ENCODE peak calls at places on chromosome 6, in seven cellular contexts. X is ovary, L is progenitor cell of endocrine pancreas, P is dorsolateral prefrontal cortex, U is HFFc6, V is pancreas, K is tibial artery. M is an unnamed sample.

GRCh38 chr6:36246511-36247268 is 23.2 kb upstream of the PNPLA1 start:
- DNase-seq in V (no peak), X (no peak), P (no peak), U (no peak), L (no peak), K (no peak), M (no peak)

GRCh38 chr6:3247255-3248146 is 11.2 kb upstream of the PSMG4 start:
- DNase-seq in L (peak), U (peak), V (no peak), P (peak), X (peak), K (peak), M (peak)

GRCh38 chr6:142952614-142953013 is 7.6 kb upstream of the HIVEP2 start:
- DNase-seq in U (no peak), L (no peak), V (no peak), K (no peak), X (no peak), P (no peak), M (no peak)

GRCh38 chr6:110547266-110547964 is 71.0 kb upstream of the SLC22A16 start:
- DNase-seq in V (no peak), L (no peak), U (peak), X (no peak), P (no peak), K (no peak), M (no peak)

GRCh38 chr6:110233769-110234374 is 53.6 kb downstream of the CDC40 start:
- DNase-seq in V (no peak), L (no peak), X (no peak), P (no peak), U (no peak), K (no peak), M (no peak)

GRCh38 chr6:36375644-36376155 is 11.8 kb downstream of the ETV7 start:
- DNase-seq in P (no peak), U (no peak), K (no peak), L (no peak), V (no peak), X (no peak), M (no peak)

GRCh38 chr6:28947831-28948270 is 24.1 kb upstream of the TRIM27 start:
- DNase-seq in V (no peak), L (no peak), P (no peak), K (no peak), X (no peak), U (peak), M (no peak)

GRCh38 chr6:5379647-5380242 is 118.4 kb downstream of the FARS2 start:
- DNase-seq in U (peak), X (no peak), L (no peak), P (no peak), K (no peak), V (no peak), M (no peak)

GRCh38 chr6:10429638-10430427 is 15.0 kb upstream of the TFAP2A start:
- DNase-seq in V (no peak), K (no peak), X (no peak), U (no peak), P (peak), L (no peak), M (no peak)

GRCh38 chr6:27279513-27280063 is 32.1 kb downstream of the PRSS16 start:
- DNase-seq in V (no peak), P (no peak), L (no peak), K (no peak), X (no peak), U (no peak), M (no peak)

GRCh38 chr6:33160728-33161323 is 31.4 kb downstream of the COL11A2 start:
- DNase-seq in U (peak), P (no peak), X (no peak), V (no peak), L (no peak), K (no peak), M (no peak)

GRCh38 chr6:121560476-121560875 is 125.0 kb downstream of the GJA1 start:
- DNase-seq in L (no peak), U (no peak), V (no peak), X (no peak), P (no peak), K (no peak), M (no peak)

GRCh38 chr6:1388927-1389790 is at the start of gene FOXF2:
- DNase-seq in X (no peak), P (no peak), U (no peak), V (no peak), K (no peak), L (no peak), M (no peak)

GRCh38 chr6:2934057-2934456 is 30.9 kb upstream of the SERPINB9 start:
- DNase-seq in V (no peak), K (no peak), X (no peak), U (no peak), P (no peak), L (no peak), M (no peak)

GRCh38 chr6:141988954-141989705 is 143.6 kb upstream of the GJE1 start:
- DNase-seq in U (peak), P (no peak), K (no peak), L (no peak), X (no peak), V (no peak), M (peak)

GRCh38 chr6:1279065-1279464 is 32.8 kb upstream of the FOXQ1 start:
- DNase-seq in U (no peak), P (no peak), L (no peak), K (no peak), V (no peak), X (no peak), M (no peak)

GRCh38 chr6:157935786-157936185 is 45.9 kb upstream of the SYNJ2 start:
- DNase-seq in P (no peak), U (no peak), K (no peak), L (no peak), V (no peak), X (no peak), M (no peak)
- TF ChIP-seq CTCF in P (no peak), U (no peak), K (no peak), L (no peak), V (no peak), X (no peak), M (no peak)

DNA sequence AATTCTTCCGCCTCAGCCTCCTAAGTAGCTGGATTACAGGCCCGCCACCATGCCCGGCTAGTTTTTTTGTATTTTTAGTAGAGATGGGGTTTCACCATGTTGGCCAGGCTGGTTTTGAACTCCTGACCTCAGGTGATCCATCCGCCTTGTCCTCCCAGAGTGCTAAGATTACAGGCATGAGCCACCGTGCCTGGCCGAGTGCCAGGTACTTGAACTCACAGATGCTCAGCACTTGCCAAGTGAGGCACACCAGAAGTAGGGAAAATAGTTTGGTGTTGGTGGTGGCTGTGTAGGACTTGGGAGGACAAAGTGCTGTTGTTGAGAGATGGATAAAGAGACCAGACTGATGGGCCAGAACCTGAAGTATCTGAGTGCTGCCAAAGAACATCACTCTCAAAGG is 40.0 kb upstream of the MBOAT1 start:
- DNase-seq in U (no peak), X (no peak), V (no peak), K (no peak), L (no peak), P (no peak), M (no peak)
- TF ChIP-seq CTCF in U (no peak), X (no peak), V (no peak), K (no peak), L (no peak), P (no peak), M (no peak)

GRCh38 chr6:35048631-35049083 is 92.5 kb downstream of the TCP11 start:
- DNase-seq in P (peak), X (no peak), L (no peak), U (no peak), V (no peak), K (peak), M (no peak)
- TF ChIP-seq CTCF in P (peak), X (no peak), L (no peak), U (peak), V (no peak), K (no peak), M (peak)

GRCh38 chr6:40845588-40845987 is 193.4 kb downstream of the UNC5CL start:
- DNase-seq in K (no peak), L (peak), P (peak), V (peak), X (peak), U (peak), M (peak)
- TF ChIP-seq CTCF in K (peak), L (peak), P (peak), V (peak), X (no peak), U (peak), M (peak)

GRCh38 chr6:111618407-111618806 is 12.7 kb upstream of the TRAF3IP2 start:
- DNase-seq in L (no peak), K (no peak), U (no peak), P (no peak), X (peak), V (no peak), M (no peak)
- TF ChIP-seq CTCF in L (no peak), K (no peak), U (no peak), P (no peak), X (no peak), V (no peak), M (no peak)

DNA sequence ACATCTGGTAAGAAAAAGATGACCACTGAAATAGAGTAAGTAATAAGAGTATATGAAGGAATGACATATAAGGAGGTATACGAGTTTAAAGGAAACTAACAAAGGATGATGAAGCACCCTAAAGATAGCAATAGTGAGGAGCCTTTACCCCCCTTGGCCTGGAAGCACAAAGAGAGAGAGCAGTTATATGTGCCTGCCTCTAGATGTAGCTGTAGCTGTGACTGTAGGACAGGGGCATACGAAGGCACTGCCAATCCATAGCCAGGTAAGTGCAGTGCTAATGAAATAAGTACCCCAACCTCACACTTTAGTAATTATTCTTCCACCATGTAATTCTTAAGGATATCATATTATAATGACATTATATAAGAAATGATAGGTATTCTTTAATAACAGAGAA is 90.1 kb upstream of the FKBP1C start:
- DNase-seq in X (no peak), K (no peak), P (no peak), V (no peak), U (no peak), L (no peak), M (no peak)
- TF ChIP-seq CTCF in X (no peak), K (no peak), P (no peak), V (no peak), U (no peak), L (no peak), M (no peak)

GRCh38 chr6:30835576-30835975 is 48.7 kb upstream of the DDR1 start:
- DNase-seq in U (no peak), L (no peak), K (no peak), X (no peak), P (no peak), V (no peak), M (no peak)

GRCh38 chr6:30837870-30838269 is 46.4 kb upstream of the DDR1 start:
- DNase-seq in P (no peak), V (no peak), L (no peak), U (no peak), K (no peak), X (no peak), M (no peak)

GRCh38 chr6:30836431-30836866 is 47.9 kb upstream of the DDR1 start:
- DNase-seq in P (no peak), U (peak), V (peak), L (no peak), K (peak), X (peak), M (no peak)

GRCh38 chr6:30836957-30837356 is 47.4 kb upstream of the DDR1 start:
- DNase-seq in U (no peak), X (no peak), L (no peak), V (no peak), P (no peak), K (no peak), M (no peak)

GRCh38 chr6:30837432-30837831 is 46.9 kb upstream of the DDR1 start:
- DNase-seq in L (no peak), X (no peak), K (no peak), U (no peak), P (no peak), V (no peak), M (no peak)
- TF ChIP-seq CTCF in L (no peak), X (no peak), K (no peak), U (no peak), P (no peak), V (no peak), M (no peak)

DNA sequence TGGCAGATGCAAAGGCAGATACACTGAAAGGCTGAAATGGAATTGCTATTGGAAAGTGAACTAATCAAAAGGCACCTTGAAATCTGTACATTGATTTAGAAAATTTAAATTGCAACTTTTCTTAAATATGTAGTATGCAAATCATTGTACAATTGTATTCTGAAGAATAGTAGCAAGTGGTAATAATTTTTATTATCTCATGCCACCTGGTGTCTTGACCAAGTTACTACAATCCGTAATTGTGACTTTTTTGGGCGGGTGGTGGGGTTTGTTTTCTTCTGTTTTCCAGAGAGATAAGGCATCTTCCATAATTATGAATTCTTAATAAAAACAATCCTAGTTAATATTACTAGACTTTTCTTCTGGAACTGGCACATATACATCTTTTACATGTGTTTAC is 12.5 kb upstream of the BCKDHB start:
- DNase-seq in V (no peak), X (no peak), L (no peak), U (peak), P (no peak), K (no peak), M (no peak)
- TF ChIP-seq CTCF in V (peak), X (peak), L (peak), U (peak), P (peak), K (peak), M (peak)

DNA sequence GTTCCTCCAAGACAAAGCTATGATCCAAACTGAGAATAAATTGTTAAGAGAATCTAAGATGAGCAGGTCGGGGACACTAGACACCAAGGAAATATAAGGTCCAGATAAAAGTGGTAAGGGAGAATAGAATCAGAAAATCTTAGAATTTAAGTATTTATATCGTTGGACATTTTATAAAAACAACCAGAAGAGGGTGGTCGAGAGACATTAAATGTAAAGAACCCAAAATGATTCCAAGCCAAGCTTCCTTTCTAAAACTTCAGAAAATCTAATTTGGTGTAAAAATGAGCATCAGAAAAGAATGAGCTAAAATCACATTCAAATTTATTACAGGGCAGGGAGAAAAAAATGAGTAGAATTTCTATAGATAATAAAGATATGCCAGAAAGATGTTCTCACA is 97.8 kb upstream of the OGFRL1 start:
- DNase-seq in V (no peak), X (no peak), K (no peak), U (peak), P (no peak), L (no peak), M (no peak)
- TF ChIP-seq CTCF in V (no peak), X (no peak), K (peak), U (peak), P (peak), L (peak), M (peak)

M was measured in neural crest cell.